ENCODE peak calls at places on chromosomes 3 and 15, in four cellular contexts. M is GM03348; I is stimulated activated CD4-positive, alpha-beta T cell treated with anti-CD3 and anti-CD28 coated beads, Interleukin-12 subunit alpha, Interleukin-12 subunit beta, amount 100 ng/mL, for 24 hours; U is activated naive CD8-positive, alpha-beta T cell treated with anti-CD3 and anti-CD28 coated beads, Interleukin-2, amount 50 U/mL, for 24 hours. T is an unnamed sample.

GRCh38 chr15:50321680-50322079 is 33.3 kb downstream of the GABPB1 start:
- DNase-seq in I (no peak), M (peak; percentile 29), U (no peak), T (no peak)

GRCh38 chr15:60038111-60038521 is 34.0 kb downstream of the FOXB1 start:
- DNase-seq in I (no peak), U (no peak), M (no peak), T (no peak)

GRCh38 chr3:57079221-57079831 is 18.9 kb downstream of the SPATA12 start:
- DNase-seq in I (no peak), M (peak; percentile 88), U (peak; percentile 16), T (no peak)

GRCh38 chr3:189320511-189320910 is 148.7 kb downstream of the TPRG1 start:
- DNase-seq in I (no peak), M (no peak), U (no peak), T (no peak)

GRCh38 chr15:37921527-37922385 is 12.7 kb upstream of the TMCO5A start:
- DNase-seq in I (no peak), M (no peak), U (no peak), T (no peak)

GRCh38 chr3:74443102-74443501 is 171.4 kb downstream of the CNTN3 start:
- DNase-seq in I (no peak), M (peak; percentile 68), U (no peak), T (no peak)

GRCh38 chr15:91021516-91022074 is 799 bp downstream of the VPS33B start:
- DNase-seq in I (no peak), U (no peak), M (peak; percentile 25), T (no peak)

GRCh38 chr3:39146611-39147373 is 6.6 kb downstream of the CSRNP1 start:
- DNase-seq in U (peak; percentile 71), M (peak; percentile 92), I (peak; percentile 78), T (no peak)

GRCh38 chr3:70926835-70927234 is 614.4 kb upstream of the MDFIC2 start:
- DNase-seq in M (no peak), I (no peak), U (no peak), T (no peak)

GRCh38 chr3:43178891-43179366 is 73.0 kb upstream of the POMGNT2 start:
- DNase-seq in I (no peak), U (no peak), M (no peak), T (no peak)

GRCh38 chr15:98856540-98856907 is 151.1 kb downstream of the PGPEP1L start:
- DNase-seq in I (no peak), U (no peak), M (peak; percentile 79), T (no peak)

GRCh38 chr3:112685435-112685834 is 44.5 kb upstream of the CCDC80 start:
- DNase-seq in I (no peak), U (no peak), M (peak; percentile 83), T (no peak)

GRCh38 chr3:48962340-48962739 is 27.7 kb upstream of the P4HTM start:
- DNase-seq in U (no peak), I (no peak), M (no peak), T (no peak)

GRCh38 chr3:24365168-24365567 is 129.5 kb downstream of the THRB start:
- DNase-seq in U (no peak), I (no peak), M (peak; percentile 44), T (no peak)

GRCh38 chr15:27681038-27681437 is 418.1 kb downstream of the OCA2 start:
- DNase-seq in U (peak; percentile 16), I (peak; percentile 34), M (no peak), T (no peak)

GRCh38 chr15:57327985-57328471 is 48.3 kb upstream of the CGNL1 start:
- DNase-seq in M (peak; percentile 69), U (no peak), I (no peak), T (no peak)

GRCh38 chr3:76724706-76725105 is 315.2 kb upstream of the ROBO2 start:
- DNase-seq in U (no peak), I (no peak), M (no peak), T (no peak)

GRCh38 chr15:79184465-79184892 is 93.9 kb upstream of the RASGRF1 start:
- DNase-seq in U (peak; percentile 75), M (peak; percentile 78), I (peak; percentile 68), T (peak; percentile 55)

GRCh38 chr3:126836220-126836860 is 132.3 kb downstream of the CHCHD6 start:
- DNase-seq in I (no peak), M (no peak), U (no peak), T (no peak)

GRCh38 chr15:79092382-79092781 is 1.8 kb upstream of the RASGRF1 start:
- DNase-seq in M (no peak), I (no peak), U (no peak), T (no peak)

GRCh38 chr3:160464321-160464720 is 14.7 kb upstream of the TRIM59 start:
- DNase-seq in U (no peak), M (no peak), I (no peak), T (no peak)

GRCh38 chr3:186452517-186452916 is 90.5 kb upstream of the DGKG start:
- DNase-seq in I (no peak), M (peak; percentile 71), U (no peak), T (no peak)

GRCh38 chr15:75693501-75694240 is 19.0 kb downstream of the CSPG4 start:
- DNase-seq in U (no peak), M (peak; percentile 86), I (no peak), T (no peak)

T was measured in effector memory CD8-positive, alpha-beta T cell.